ENCODE peak calls at places on chromosome X, in nine cellular contexts. A is Peyer's patch; D is CD8-positive, alpha-beta memory T cell; U is small intestine; M is mucosa of descending colon; T is HCT116; C is OCI-LY7; O is pancreas; K is mammary epithelial cell. G is an unnamed sample. For H3K4me1, the result is how much of the 10 kb centered on the place peaks cover.

GRCh38 chrX:34586936-34587335 is 70.1 kb downstream of the TMEM47 start:
- DNase-seq in A (no peak), D (no peak), U (no peak), M (no peak), T (no peak), C (no peak), O (no peak), K (no peak), G (no peak)

GRCh38 chrX:19361701-19362100 is 18.0 kb downstream of the PDHA1 start:
- DNase-seq in A (no peak), D (no peak), U (no peak), M (no peak), T (no peak), C (no peak), O (no peak), K (no peak), G (no peak)

GRCh38 chrX:134484039-134484438 is 24.1 kb downstream of the HPRT1 start:
- DNase-seq in A (no peak), D (no peak), U (peak), M (no peak), T (peak), C (peak), O (no peak), K (peak), G (no peak)

GRCh38 chrX:74179071-74179470 is 124.9 kb upstream of the ZCCHC13 start:
- DNase-seq in A (no peak), D (no peak), U (peak), M (no peak), T (no peak), C (no peak), O (no peak), K (no peak), G (no peak)

GRCh38 chrX:100883654-100884053 is 9.5 kb upstream of the NOX1 start:
- DNase-seq in A (no peak), D (no peak), U (no peak), M (no peak), T (no peak), C (no peak), O (no peak), K (no peak), G (no peak)

GRCh38 chrX:475926-476723 is 89.4 kb upstream of the PPP2R3B start:
- DNase-seq in A (no peak), D (no peak), U (no peak), M (no peak), T (no peak), C (no peak), O (no peak), K (no peak), G (no peak)

GRCh38 chrX:38900719-38901118 is 99.5 kb downstream of the MID1IP1 start:
- DNase-seq in A (no peak), D (no peak), U (no peak), M (no peak), T (no peak), C (no peak), O (peak), K (no peak), G (no peak)

GRCh38 chrX:51395807-51396728 is 63.4 kb downstream of the NUDT10 start:
- DNase-seq in A (peak), D (peak), U (no peak), M (peak), T (no peak), C (peak), O (peak), K (no peak), G (no peak)

GRCh38 chrX:21747523-21747922 is 10.4 kb downstream of the SMPX start:
- DNase-seq in A (no peak), D (no peak), U (peak), M (peak), T (no peak), C (no peak), O (no peak), K (no peak), G (no peak)

GRCh38 chrX:1598021-1598875 is 6.8 kb downstream of the AKAP17A start:
- DNase-seq in A (no peak), D (no peak), U (no peak), M (no peak), T (no peak), C (no peak), O (no peak), K (no peak), G (no peak)

GRCh38 chrX:2848806-2849420 is 20.2 kb downstream of the GYG2 start:
- DNase-seq in A (no peak), D (no peak), U (no peak), M (no peak), T (no peak), C (no peak), O (no peak), K (peak), G (no peak)

GRCh38 chrX:142134533-142134932 is 70.6 kb downstream of the MAGEC2 start:
- DNase-seq in A (no peak), D (no peak), U (no peak), M (no peak), T (no peak), C (no peak), O (no peak), K (no peak), G (no peak)

GRCh38 chrX:41377624-41378023 is 43.7 kb downstream of the DDX3X start:
- DNase-seq in A (no peak), D (no peak), U (no peak), M (no peak), T (no peak), C (no peak), O (no peak), K (no peak), G (no peak)

GRCh38 chrX:133297284-133297683 is 79.1 kb upstream of the TFDP3 start:
- DNase-seq in A (no peak), D (no peak), U (no peak), M (no peak), T (no peak), C (no peak), O (no peak), K (peak), G (no peak)

GRCh38 chrX:111837226-111837625 is 38.8 kb upstream of the TRPC5OS start:
- DNase-seq in A (no peak), D (no peak), U (no peak), M (no peak), T (no peak), C (no peak), O (no peak), K (no peak), G (no peak)

GRCh38 chrX:18654873-18655836 is 16.8 kb downstream of the RS1 start:
- DNase-seq in A (no peak), D (no peak), U (no peak), M (no peak), T (no peak), C (no peak), O (no peak), K (peak), G (no peak)

GRCh38 chrX:103002576-103002975 is 61.4 kb downstream of the BEX1 start:
- DNase-seq in A (no peak), D (no peak), U (no peak), M (no peak), T (no peak), C (no peak), O (no peak), K (no peak), G (no peak)

GRCh38 chrX:17470136-17470535 is 95.1 kb downstream of the NHS start:
- DNase-seq in A (no peak), D (no peak), U (no peak), M (no peak), T (no peak), C (no peak), O (no peak), K (peak), G (no peak)

GRCh38 chrX:1153940-1154339 is 58.5 kb downstream of the CRLF2 start:
- DNase-seq in A (peak), D (no peak), U (no peak), M (no peak), T (no peak), C (no peak), O (no peak), K (no peak), G (no peak)

GRCh38 chrX:119236599-119237525 is 777 bp downstream of the PGRMC1 start:
- DNase-seq in A (peak), D (peak), U (peak), M (peak), T (no peak), C (peak), O (peak), K (peak), G (peak)

GRCh38 chrX:148871422-148872152 is 371.2 kb downstream of the AFF2 start:
- DNase-seq in A (no peak), D (no peak), U (no peak), M (no peak), T (no peak), C (no peak), O (no peak), K (peak), G (no peak)

GRCh38 chrX:57771689-57772088 is 91.6 kb upstream of the NLRP2B start:
- DNase-seq in A (no peak), D (no peak), U (no peak), M (no peak), T (no peak), C (no peak), O (no peak), K (peak), G (no peak)

GRCh38 chrX:46327229-46328081 is 217.8 kb downstream of the ZNF674 start:
- DNase-seq in A (peak), D (no peak), U (peak), M (peak), T (peak), C (no peak), O (peak), K (peak), G (peak)

GRCh38 chrX:118963159-118963558 is 11.3 kb upstream of the LONRF3 start:
- DNase-seq in A (no peak), D (no peak), U (no peak), M (no peak), T (no peak), C (no peak), O (no peak), K (peak), G (no peak)

GRCh38 chrX:48971325-48972213 is at the start of gene KCND1:
- DNase-seq in A (peak), D (no peak), U (peak), M (no peak), T (no peak), C (no peak), O (peak), K (no peak), G (peak)

GRCh38 chrX:14916017-14916674 is 42.9 kb downstream of the MOSPD2 start:
- DNase-seq in A (no peak), D (no peak), U (no peak), M (no peak), T (no peak), C (no peak), O (no peak), K (peak), G (no peak)

GRCh38 chrX:666762-667161 is 36.2 kb downstream of the SHOX start:
- DNase-seq in A (no peak), D (no peak), U (no peak), M (no peak), T (no peak), C (no peak), O (no peak), K (no peak), G (no peak)

GRCh38 chrX:67104982-67105757 is 438.7 kb upstream of the AR start:
- DNase-seq in A (peak), D (no peak), U (no peak), M (no peak), T (no peak), C (no peak), O (no peak), K (no peak), G (peak)

GRCh38 chrX:116873678-116874077 is 410.9 kb upstream of the CT83 start:
- DNase-seq in A (no peak), D (no peak), U (no peak), M (no peak), T (no peak), C (no peak), O (no peak), K (peak), G (no peak)

GRCh38 chrX:133921764-133922389 is 63.5 kb downstream of the GPC3 start:
- DNase-seq in A (peak), D (no peak), U (peak), M (peak), T (peak), C (peak), O (peak), K (peak), G (peak)

GRCh38 chrX:15988661-15989603 is 134.3 kb upstream of the AP1S2 start:
- DNase-seq in A (no peak), D (no peak), U (no peak), M (no peak), T (no peak), C (peak), O (no peak), K (peak), G (no peak)

GRCh38 chrX:153879741-153880439 is 6.1 kb downstream of the L1CAM start:
- DNase-seq in A (no peak), D (no peak), U (no peak), M (no peak), T (no peak), C (no peak), O (no peak), K (no peak), G (no peak)
- H3K4me1 ChIP-seq in A (under half), D (under half), U (under half), M (under half), T (under half), C (under half), O (under half), K (under half), G (under half)

GRCh38 chrX:10617186-10617963 is 3.0 kb downstream of the MID1 start:
- DNase-seq in A (no peak), D (no peak), U (peak), M (no peak), T (no peak), C (no peak), O (no peak), K (no peak), G (no peak)

GRCh38 chrX:10620121-10620699 is at the start of gene MID1:
- DNase-seq in A (peak), D (no peak), U (peak), M (peak), T (peak), C (no peak), O (peak), K (peak), G (peak)

GRCh38 chrX:10617964-10618342 is 2.4 kb downstream of the MID1 start:
- DNase-seq in A (no peak), D (no peak), U (no peak), M (peak), T (no peak), C (no peak), O (no peak), K (peak), G (no peak)

GRCh38 chrX:10619311-10620015 is 922 bp downstream of the MID1 start:
- DNase-seq in A (no peak), D (no peak), U (peak), M (peak), T (no peak), C (no peak), O (no peak), K (no peak), G (no peak)

GRCh38 chrX:10618911-10619310 is 1.5 kb downstream of the MID1 start:
- DNase-seq in A (no peak), D (no peak), U (peak), M (peak), T (no peak), C (no peak), O (no peak), K (no peak), G (no peak)
- H3K4me1 ChIP-seq in A (under half), D (under half), U (under half), M (under half), T (half or more), C (under half), O (under half), K (under half), G (under half)

DNA sequence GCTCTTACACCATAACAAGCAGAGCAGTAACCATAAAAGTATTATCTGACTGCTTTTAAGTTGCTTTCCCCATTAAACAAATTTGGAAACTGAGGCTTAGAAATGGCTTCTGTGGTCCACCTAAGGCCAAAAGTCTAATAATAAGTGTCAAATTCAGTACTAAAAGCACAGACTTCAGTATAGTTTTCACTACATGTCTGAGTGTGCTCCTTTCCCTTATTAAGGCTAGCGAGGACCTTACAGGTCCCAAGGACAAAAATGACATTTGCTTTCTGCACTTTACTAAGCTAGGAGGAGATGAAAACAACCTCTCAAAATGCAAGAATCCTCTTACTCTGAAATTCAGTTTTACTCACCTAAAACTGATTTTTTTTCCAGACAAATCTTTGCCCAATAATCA is 127.2 kb downstream of the ENOX2 start:
- DNase-seq in A (no peak), D (no peak), U (no peak), M (no peak), T (no peak), C (no peak), O (no peak), K (no peak), G (no peak)
- H3K4me1 ChIP-seq in A (under half), D (under half), U (under half), M (under half), T (under half), C (under half), O (under half), K (under half), G (under half)

DNA sequence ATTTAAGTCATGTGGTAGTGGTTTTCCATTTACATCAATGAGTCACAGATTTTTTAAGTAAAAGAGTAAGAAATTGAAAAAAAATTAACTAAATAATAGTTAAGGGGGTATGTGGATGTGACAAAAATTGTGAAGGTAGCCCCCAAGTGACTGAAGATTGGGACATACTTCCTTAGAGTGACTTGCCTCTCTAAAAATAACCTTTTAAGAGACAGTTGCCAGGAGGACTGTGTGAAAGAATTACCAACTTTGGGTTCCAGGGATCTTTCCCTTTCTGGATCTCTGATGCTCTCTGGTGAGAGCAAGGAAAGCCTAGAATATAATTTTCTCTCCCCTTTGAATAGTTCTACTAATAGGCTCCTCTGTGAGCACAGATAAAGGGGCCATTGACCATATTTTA is 42.7 kb downstream of the NHSL2 start:
- DNase-seq in A (no peak), D (no peak), U (no peak), M (no peak), T (no peak), C (no peak), O (no peak), K (no peak), G (no peak)
- H3K4me1 ChIP-seq in A (under half), D (under half), U (under half), M (under half), T (under half), C (under half), O (under half), K (under half), G (under half)

GRCh38 chrX:129772796-129773431 is 6.8 kb upstream of the SASH3 start:
- DNase-seq in A (peak), D (peak), U (peak), M (peak), T (no peak), C (peak), O (no peak), K (no peak), G (peak)
- H3K4me1 ChIP-seq in A (under half), D (half or more), U (under half), M (under half), T (under half), C (half or more), O (under half), K (under half), G (under half)

GRCh38 chrX:66022742-66023725 is 16.8 kb downstream of the VSIG4 start:
- DNase-seq in A (no peak), D (no peak), U (no peak), M (no peak), T (no peak), C (no peak), O (no peak), K (peak), G (no peak)
- H3K4me1 ChIP-seq in A (under half), D (under half), U (under half), M (under half), T (under half), C (under half), O (under half), K (under half), G (under half)

GRCh38 chrX:24167719-24168472 is 18.4 kb downstream of the ZFX start:
- DNase-seq in A (no peak), D (no peak), U (no peak), M (no peak), T (no peak), C (peak), O (no peak), K (no peak), G (no peak)

GRCh38 chrX:24166078-24166477 is 16.5 kb downstream of the ZFX start:
- DNase-seq in A (no peak), D (no peak), U (no peak), M (no peak), T (no peak), C (no peak), O (no peak), K (no peak), G (no peak)

GRCh38 chrX:24169211-24169610 is 19.7 kb downstream of the ZFX start:
- DNase-seq in A (no peak), D (no peak), U (no peak), M (no peak), T (no peak), C (peak), O (no peak), K (no peak), G (no peak)

GRCh38 chrX:24173115-24173847 is 23.8 kb downstream of the ZFX start:
- DNase-seq in A (no peak), D (no peak), U (no peak), M (no peak), T (no peak), C (no peak), O (no peak), K (no peak), G (no peak)

GRCh38 chrX:24168807-24169206 is 19.3 kb downstream of the ZFX start:
- DNase-seq in A (no peak), D (no peak), U (no peak), M (no peak), T (no peak), C (no peak), O (no peak), K (no peak), G (no peak)
- H3K4me1 ChIP-seq in A (under half), D (under half), U (under half), M (under half), T (under half), C (under half), O (under half), K (under half), G (half or more)

GRCh38 chrX:7076245-7076661 is 71.3 kb upstream of the STS start:
- DNase-seq in A (no peak), D (no peak), U (no peak), M (no peak), T (no peak), C (no peak), O (peak), K (no peak), G (no peak)
- H3K4me1 ChIP-seq in A (under half), D (under half), U (under half), M (under half), T (under half), C (under half), O (under half), K (under half), G (under half)

GRCh38 chrX:136193771-136194170 is 46.4 kb downstream of the FHL1 start:
- DNase-seq in A (peak), D (no peak), U (no peak), M (no peak), T (no peak), C (no peak), O (no peak), K (no peak), G (no peak)
- H3K4me1 ChIP-seq in A (under half), D (under half), U (under half), M (under half), T (under half), C (under half), O (under half), K (under half), G (half or more)

GRCh38 chrX:11272290-11272689 is 20.9 kb upstream of the AMELX start:
- DNase-seq in A (no peak), D (no peak), U (no peak), M (no peak), T (no peak), C (no peak), O (no peak), K (no peak), G (no peak)

GRCh38 chrX:11272863-11273262 is 20.4 kb upstream of the AMELX start:
- DNase-seq in A (no peak), D (no peak), U (no peak), M (no peak), T (no peak), C (no peak), O (no peak), K (no peak), G (no peak)

GRCh38 chrX:11269996-11270395 is 23.2 kb upstream of the AMELX start:
- DNase-seq in A (no peak), D (no peak), U (no peak), M (no peak), T (no peak), C (no peak), O (no peak), K (no peak), G (no peak)

GRCh38 chrX:11269006-11269405 is 24.2 kb upstream of the AMELX start:
- DNase-seq in A (no peak), D (no peak), U (no peak), M (no peak), T (no peak), C (no peak), O (no peak), K (no peak), G (no peak)

DNA sequence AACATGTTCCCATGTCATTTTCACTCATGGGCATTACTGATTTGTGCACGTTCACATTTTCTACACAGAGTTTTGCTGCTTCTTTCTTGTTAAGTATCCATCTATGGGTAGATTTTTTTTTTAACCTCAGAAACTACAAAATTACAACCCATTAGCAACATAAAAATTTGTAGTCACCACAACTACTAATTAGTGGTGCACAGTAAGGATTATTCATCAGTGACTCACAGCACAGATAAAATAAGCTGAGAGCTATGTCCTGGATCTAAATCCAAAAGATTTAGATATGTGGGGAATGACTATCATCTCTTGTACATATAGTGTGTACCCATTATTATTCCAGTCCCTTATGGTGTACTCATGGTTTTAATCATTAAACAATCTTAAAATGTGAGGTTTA is 19.7 kb upstream of the AMELX start:
- DNase-seq in A (no peak), D (no peak), U (no peak), M (no peak), T (no peak), C (no peak), O (no peak), K (peak), G (no peak)
- H3K4me1 ChIP-seq in A (under half), D (under half), U (under half), M (under half), T (under half), C (under half), O (under half), K (under half), G (under half)